ENCODE peak calls at places on chromosomes 16 and 17, in six cellular contexts. F is GM12891, J is SHP77 treated with DMSO at 0.1 percent for 48 hours, Y is GM12865, V is EL, L is GF-D8. I is an unnamed sample.

GRCh38 chr17:42553161-42553818 is 567 bp downstream of the HSD17B1 start:
- DNase-seq in L (no peak), J (no peak), V (no peak), F (no peak), Y (no peak), I (no peak)

GRCh38 chr17:57541472-57542394 is 203.4 kb downstream of the CCDC182 start:
- DNase-seq in J (peak), Y (no peak), F (no peak), L (no peak), V (peak), I (no peak)

GRCh38 chr17:62319846-62320245 is 60.5 kb upstream of the EFCAB3 start:
- DNase-seq in L (no peak), V (no peak), F (no peak), Y (no peak), J (no peak), I (no peak)

GRCh38 chr17:62565817-62566216 is 61.7 kb upstream of the MRC2 start:
- DNase-seq in V (peak), L (no peak), J (no peak), Y (no peak), F (no peak), I (peak)

GRCh38 chr16:29712770-29713169 is 33.0 kb downstream of the C16orf54 start:
- DNase-seq in V (no peak), Y (no peak), L (no peak), F (no peak), J (no peak), I (no peak)

GRCh38 chr17:27544350-27545131 is 86.4 kb upstream of the LGALS9 start:
- DNase-seq in L (peak), Y (peak), V (no peak), F (peak), J (no peak), I (no peak)

GRCh38 chr17:73638556-73638955 is 5.7 kb downstream of the SDK2 start:
- DNase-seq in Y (no peak), J (no peak), V (no peak), F (no peak), L (no peak), I (no peak)

GRCh38 chr16:75264999-75265910 is 13.8 kb upstream of the BCAR1 start:
- DNase-seq in J (no peak), Y (no peak), V (peak), F (peak), L (no peak), I (no peak)

GRCh38 chr17:11094377-11094776 is 146.6 kb upstream of the SHISA6 start:
- DNase-seq in L (no peak), Y (no peak), V (no peak), F (no peak), J (no peak), I (no peak)

GRCh38 chr16:72201387-72201786 is 29.4 kb upstream of the PMFBP1 start:
- DNase-seq in L (no peak), J (no peak), Y (no peak), F (no peak), V (no peak), I (no peak)

GRCh38 chr17:57713140-57713539 is 32.0 kb downstream of the CCDC182 start:
- DNase-seq in J (no peak), F (no peak), Y (no peak), L (no peak), V (no peak), I (no peak)

GRCh38 chr16:73572135-73572534 is 524.2 kb upstream of the ZFHX3 start:
- DNase-seq in Y (peak), F (no peak), J (no peak), L (no peak), V (no peak), I (no peak)

GRCh38 chr16:78505544-78506371 is 406.3 kb downstream of the WWOX start:
- DNase-seq in Y (no peak), V (no peak), L (no peak), F (no peak), J (peak), I (no peak)

GRCh38 chr17:40419559-40420331 is 2.0 kb upstream of the TOP2A start:
- DNase-seq in J (no peak), F (no peak), V (no peak), L (peak), Y (no peak), I (no peak)

GRCh38 chr17:67110619-67111018 is 66.3 kb downstream of the CACNG1 start:
- DNase-seq in J (no peak), V (no peak), L (no peak), F (no peak), Y (no peak), I (no peak)

GRCh38 chr16:24635900-24636610 is 93.4 kb upstream of the TNRC6A start:
- DNase-seq in L (no peak), V (peak), F (no peak), J (no peak), Y (no peak), I (peak)

GRCh38 chr16:85303354-85303883 is 191.1 kb upstream of the CIBAR2 start:
- DNase-seq in J (peak), Y (peak), V (no peak), L (peak), F (peak), I (no peak)

GRCh38 chr17:77400445-77400870 is 259.7 kb downstream of the SEC14L1 start:
- DNase-seq in Y (peak), F (peak), L (no peak), J (no peak), V (peak), I (no peak)

GRCh38 chr16:49183911-49184310 is 97.7 kb downstream of the CBLN1 start:
- DNase-seq in V (no peak), F (no peak), J (no peak), Y (peak), L (no peak), I (no peak)

GRCh38 chr17:51647873-51648272 is 387.5 kb downstream of the UTP18 start:
- DNase-seq in J (no peak), V (peak), L (no peak), F (no peak), Y (no peak), I (no peak)

GRCh38 chr16:29985271-29985811 is 10.1 kb downstream of the HIRIP3 start:
- DNase-seq in L (no peak), F (no peak), V (no peak), Y (no peak), J (no peak), I (no peak)

GRCh38 chr16:86211800-86212199 is 298.5 kb upstream of the FOXF1 start:
- DNase-seq in L (no peak), J (no peak), F (no peak), Y (no peak), V (no peak), I (no peak)

GRCh38 chr17:36525113-36525512 is 9.6 kb downstream of the MYO19 start:
- DNase-seq in V (peak), J (no peak), Y (no peak), F (no peak), L (no peak), I (no peak)

GRCh38 chr16:86986136-86986535 is 331.1 kb downstream of the C16orf95 start:
- DNase-seq in F (no peak), V (no peak), J (no peak), L (no peak), Y (no peak), I (no peak)

GRCh38 chr17:2954898-2955445 is 108.4 kb downstream of the OR1D5 start:
- DNase-seq in J (no peak), F (no peak), Y (peak), L (no peak), V (peak), I (peak)

GRCh38 chr17:63956296-63956920 is 16.3 kb downstream of the SCN4A start:
- DNase-seq in L (no peak), F (no peak), J (no peak), Y (no peak), V (peak), I (peak)

GRCh38 chr16:64858076-64858475 is 263.8 kb downstream of the CDH11 start:
- DNase-seq in F (no peak), Y (no peak), V (peak), J (no peak), L (no peak), I (peak)

GRCh38 chr17:32477220-32477619 is 9.6 kb upstream of the CDK5R1 start:
- DNase-seq in Y (no peak), L (no peak), V (no peak), J (no peak), F (no peak), I (no peak)

GRCh38 chr17:19401321-19402010 is 9.6 kb upstream of the RNF112 start:
- DNase-seq in F (no peak), L (no peak), J (no peak), Y (no peak), V (no peak), I (no peak)

GRCh38 chr17:28907709-28908475 is 5.0 kb upstream of the DHRS13 start:
- DNase-seq in Y (no peak), L (no peak), J (no peak), V (no peak), F (no peak), I (no peak)

GRCh38 chr16:85781156-85781555 is 18.2 kb downstream of the EMC8 start:
- DNase-seq in F (no peak), L (no peak), J (no peak), Y (no peak), V (no peak), I (no peak)

GRCh38 chr16:3825103-3825502 is 55.4 kb downstream of the CREBBP start:
- DNase-seq in V (peak), L (no peak), F (no peak), J (no peak), Y (no peak), I (peak)

GRCh38 chr17:27471321-27472269 is 15.3 kb downstream of the KSR1 start:
- DNase-seq in V (peak), L (no peak), Y (peak), J (no peak), F (no peak), I (no peak)

GRCh38 chr16:85524630-85525463 is 88.3 kb upstream of the GSE1 start:
- DNase-seq in F (no peak), Y (no peak), J (no peak), V (no peak), L (peak), I (no peak)

GRCh38 chr17:18962494-18962815 is 10.5 kb downstream of the SLC5A10 start:
- DNase-seq in F (no peak), V (no peak), J (no peak), Y (no peak), L (no peak), I (no peak)